ENCODE peak calls at places on chromosome 20, in five cellular contexts. B is sigmoid colon, Q is heart left ventricle, S is HCT116, R is body of pancreas. F is an unnamed sample.

GRCh38 chr20:57427239-57428127 is 36.3 kb downstream of the RBM38 start:
- DNase-seq in B (no peak), S (no peak), Q (no peak), R (no peak), F (no peak)

GRCh38 chr20:57428611-57429496 is 37.7 kb downstream of the RBM38 start:
- DNase-seq in R (peak; percentile 74), B (no peak), S (no peak), Q (no peak), F (no peak)

GRCh38 chr20:9955646-9956045 is 79.1 kb upstream of the ANKEF1 start:
- DNase-seq in Q (no peak), R (no peak), S (no peak), B (no peak), F (no peak)

GRCh38 chr20:38608188-38608587 is 6.6 kb downstream of the ARHGAP40 start:
- DNase-seq in Q (no peak), S (no peak), B (no peak), R (no peak), F (no peak)

GRCh38 chr20:59047938-59048680 is 5.5 kb upstream of the PRELID3B start:
- DNase-seq in B (no peak), S (no peak), R (no peak), Q (no peak), F (no peak)

GRCh38 chr20:50625986-50626677 is 65.2 kb downstream of the RIPOR3 start:
- DNase-seq in R (peak; percentile 36), Q (peak; percentile 75), B (peak; percentile 89), S (peak; percentile 36), F (no peak)

GRCh38 chr20:5718896-5719595 is 31.2 kb upstream of the SHLD1 start:
- DNase-seq in Q (peak; percentile 70), S (no peak), B (no peak), R (no peak), F (no peak)

GRCh38 chr20:38275815-38276550 is 15.4 kb upstream of the KIAA1755 start:
- DNase-seq in Q (no peak), R (no peak), S (no peak), B (peak; percentile 46), F (no peak)

GRCh38 chr20:8757146-8757545 is 311.7 kb upstream of the PLCB4 start:
- DNase-seq in R (no peak), S (no peak), B (no peak), Q (no peak), F (no peak)

GRCh38 chr20:48065833-48066232 is 280.6 kb upstream of the SULF2 start:
- DNase-seq in Q (no peak), S (no peak), B (no peak), R (no peak), F (no peak)

GRCh38 chr20:10332656-10333421 is 101.2 kb downstream of the MKKS start:
- DNase-seq in Q (no peak), B (no peak), R (no peak), S (no peak), F (no peak)

GRCh38 chr20:57579331-57579897 is 18.5 kb downstream of the PCK1 start:
- DNase-seq in B (no peak), Q (no peak), S (no peak), R (no peak), F (no peak)

GRCh38 chr20:24756292-24757025 is 192.6 kb upstream of the CST7 start:
- DNase-seq in Q (no peak), R (no peak), S (no peak), B (no peak), F (peak; percentile 67)

GRCh38 chr20:21516180-21516567 is 2.3 kb upstream of the NKX2-2 start:
- DNase-seq in R (no peak), Q (no peak), B (no peak), S (no peak), F (peak; percentile 25)

GRCh38 chr20:39878321-39878720 is 810.7 kb downstream of the MAFB start:
- DNase-seq in B (no peak), S (no peak), R (no peak), Q (no peak), F (no peak)

GRCh38 chr20:6122873-6123649 is at the start of gene FERMT1:
- DNase-seq in B (peak; percentile 68), R (peak; percentile 68), Q (peak; percentile 48), S (peak; percentile 78), F (no peak)

GRCh38 chr20:8464368-8464767 is 332.3 kb downstream of the PLCB1 start:
- DNase-seq in R (peak; percentile 35), B (no peak), S (peak; percentile 7), Q (no peak), F (no peak)

GRCh38 chr20:38804682-38805501 is 605 bp upstream of the PPP1R16B start:
- DNase-seq in Q (no peak), S (no peak), B (no peak), R (no peak), F (no peak)

GRCh38 chr20:62405108-62405980 is 1.7 kb downstream of the CABLES2 start:
- DNase-seq in Q (peak; percentile 65), B (peak; percentile 89), R (peak; percentile 56), S (no peak), F (no peak)

GRCh38 chr20:64184795-64185194 is 20.5 kb downstream of the MYT1 start:
- DNase-seq in B (no peak), Q (no peak), R (no peak), S (no peak), F (no peak)

GRCh38 chr20:16367948-16368560 is 205.2 kb downstream of the KIF16B start:
- DNase-seq in R (no peak), S (no peak), Q (no peak), B (no peak), F (no peak)

GRCh38 chr20:63497946-63498935 is 642 bp downstream of the EEF1A2 start:
- DNase-seq in R (peak; percentile 85), S (no peak), Q (peak; percentile 76), B (peak; percentile 66), F (no peak)

GRCh38 chr20:8536219-8536618 is 404.2 kb downstream of the PLCB1 start:
- DNase-seq in Q (no peak), B (no peak), R (no peak), S (no peak), F (no peak)

GRCh38 chr20:62598761-62599194 is 43.5 kb upstream of the SLCO4A1 start:
- DNase-seq in R (no peak), S (peak; percentile 84), Q (no peak), B (no peak), F (no peak)

GRCh38 chr20:50344232-50345071 is 153.8 kb downstream of the CEBPB start:
- DNase-seq in Q (no peak), S (no peak), B (peak; percentile 58), R (no peak), F (no peak)

GRCh38 chr20:13261460-13262301 is 40.6 kb downstream of the ISM1 start:
- DNase-seq in R (peak; percentile 80), S (peak; percentile 26), Q (peak; percentile 49), B (no peak), F (no peak)

GRCh38 chr20:41231850-41232249 is 85.7 kb downstream of the ZHX3 start:
- DNase-seq in R (no peak), B (no peak), Q (no peak), S (no peak), F (no peak)
- H3K4me1 ChIP-seq in R (peaks cover 8% of the 10 kb centered on the region), B (peaks cover 36% of the 10 kb centered on the region), Q (peaks cover 43% of the 10 kb centered on the region), S (peaks cover 19% of the 10 kb centered on the region), F (peaks cover 43% of the 10 kb centered on the region)

DNA sequence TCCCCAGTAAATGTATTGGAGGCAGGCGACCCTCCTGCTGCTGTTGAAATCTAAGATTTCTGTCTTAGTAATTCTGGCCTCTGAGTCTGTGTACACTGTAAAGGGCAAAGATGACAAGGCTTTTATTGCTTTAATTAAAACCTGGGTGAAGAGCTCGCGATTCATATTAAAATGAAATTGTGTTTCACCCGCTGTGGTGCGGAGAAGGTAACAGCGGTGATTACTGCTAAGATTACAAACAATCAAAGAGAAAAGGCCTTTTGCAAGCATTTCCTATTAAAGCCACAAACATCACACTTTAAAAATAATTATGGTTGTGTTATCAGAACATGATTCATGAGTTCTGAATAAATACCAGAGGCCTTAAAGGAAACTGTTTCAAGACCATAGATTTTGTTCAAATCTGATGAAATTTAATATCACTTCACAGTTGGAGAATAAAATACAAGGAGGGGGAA is 69.3 kb downstream of the TOX2 start:
- DNase-seq in R (no peak), Q (no peak), B (no peak), S (no peak), F (no peak)
- TF ChIP-seq POLR2A in R (no peak), Q (no peak), B (no peak), S (no peak), F (no peak)

GRCh38 chr20:36890586-36890985 is 14.6 kb downstream of the TLDC2 start:
- DNase-seq in Q (no peak), B (no peak), S (no peak), R (no peak), F (no peak)
- H3K4me1 ChIP-seq in Q (no peaks in the 10 kb centered on the region), B (peaks cover 8% of the 10 kb centered on the region), S (peaks cover 10% of the 10 kb centered on the region), R (peaks cover 15% of the 10 kb centered on the region), F (peaks cover 11% of the 10 kb centered on the region)

GRCh38 chr20:1377984-1378742 is 14.7 kb downstream of the FKBP1A start:
- DNase-seq in Q (no peak), S (peak; percentile 26), B (no peak), R (no peak), F (no peak)
- TF ChIP-seq POLR2A in Q (no peak), S (no peak), B (no peak), R (no peak), F (no peak)

GRCh38 chr20:32978009-32978335 is 26.3 kb downstream of the SUN5 start:
- DNase-seq in S (no peak), B (no peak), Q (no peak), R (no peak), F (no peak)
- H3K4me1 ChIP-seq in S (no peaks in the 10 kb centered on the region), B (no peaks in the 10 kb centered on the region), Q (no peaks in the 10 kb centered on the region), R (no peaks in the 10 kb centered on the region), F (no peaks in the 10 kb centered on the region)

GRCh38 chr20:61357119-61357518 is 105.1 kb downstream of the CDH4 start:
- DNase-seq in R (no peak), S (no peak), Q (no peak), B (no peak), F (no peak)
- TF ChIP-seq POLR2A in R (no peak), S (no peak), Q (no peak), B (no peak), F (no peak)

GRCh38 chr20:44206132-44206531 is 4.4 kb downstream of the OSER1 start:
- DNase-seq in R (no peak), Q (no peak), B (no peak), S (no peak), F (no peak)

GRCh38 chr20:44207066-44207723 is 3.4 kb downstream of the OSER1 start:
- DNase-seq in B (no peak), Q (no peak), R (no peak), S (no peak), F (no peak)

GRCh38 chr20:44203161-44203560 is 7.4 kb downstream of the OSER1 start:
- DNase-seq in Q (no peak), B (no peak), R (no peak), S (no peak), F (no peak)

GRCh38 chr20:44204156-44204831 is 6.3 kb downstream of the OSER1 start:
- DNase-seq in B (no peak), S (peak; percentile 92), R (peak; percentile 69), Q (no peak), F (no peak)

GRCh38 chr20:44204832-44205215 is 5.7 kb downstream of the OSER1 start:
- DNase-seq in R (no peak), S (no peak), Q (no peak), B (no peak), F (no peak)
- H3K4me1 ChIP-seq in R (peaks cover 40% of the 10 kb centered on the region), S (peaks cover 60% of the 10 kb centered on the region), Q (peaks cover 37% of the 10 kb centered on the region), B (peaks cover 55% of the 10 kb centered on the region), F (peaks cover 53% of the 10 kb centered on the region)

GRCh38 chr20:51651921-51652549 is 109.5 kb upstream of the NFATC2 start:
- DNase-seq in S (no peak), R (no peak), Q (no peak), B (no peak), F (no peak)
- TF ChIP-seq POLR2A in S (no peak), R (no peak), Q (no peak), B (no peak), F (no peak)

GRCh38 chr20:53841741-53842140 is 228.7 kb downstream of the BCAS1 start:
- DNase-seq in R (no peak), S (no peak), B (no peak), Q (no peak), F (no peak)
- H3K4me1 ChIP-seq in R (peaks cover 7% of the 10 kb centered on the region), S (peaks cover 8% of the 10 kb centered on the region), B (no peaks in the 10 kb centered on the region), Q (no peaks in the 10 kb centered on the region), F (peaks cover 7% of the 10 kb centered on the region)

F was measured in vagina.